ENCODE peak calls at places on chromosomes 13 and 19, in eight cellular contexts. F, Q, P, A, X, E, T and H are unnamed samples.

GRCh38 chr19:48962029-48962848 is 2.9 kb upstream of the FTL start:
- DNase-seq in E (no peak), T (no peak), A (peak), X (no peak), F (no peak), Q (peak), P (no peak), H (peak)

GRCh38 chr19:5261151-5261890 is 79.3 kb downstream of the PTPRS start:
- DNase-seq in F (no peak), P (no peak), Q (no peak), A (no peak), X (no peak), E (no peak), T (no peak), H (no peak)

GRCh38 chr19:13847033-13847899 is 29.7 kb upstream of the NANOS3 start:
- DNase-seq in F (peak), P (peak), Q (peak), X (no peak), E (peak), T (no peak), A (peak), H (no peak)

GRCh38 chr19:45598267-45599011 is 3.6 kb downstream of the GPR4 start:
- DNase-seq in T (no peak), P (peak), F (no peak), A (no peak), E (no peak), Q (no peak), X (no peak), H (no peak)

GRCh38 chr19:17687141-17687856 is 855 bp downstream of the UNC13A start:
- DNase-seq in X (no peak), P (peak), T (no peak), A (no peak), Q (peak), E (no peak), F (no peak), H (peak)

GRCh38 chr19:51292971-51293370 is 18.5 kb upstream of the IGLON5 start:
- DNase-seq in Q (no peak), X (no peak), T (no peak), F (no peak), A (no peak), E (no peak), P (no peak), H (no peak)

GRCh38 chr13:25839356-25839755 is 212.5 kb downstream of the SHISA2 start:
- DNase-seq in P (no peak), X (no peak), F (no peak), E (no peak), Q (no peak), A (no peak), T (no peak), H (no peak)

GRCh38 chr19:13164370-13165090 is 14.3 kb downstream of the IER2 start:
- DNase-seq in X (peak), A (peak), P (peak), T (no peak), Q (peak), F (peak), E (no peak), H (peak)

GRCh38 chr13:57527114-57527770 is 104.3 kb upstream of the PCDH17 start:
- DNase-seq in X (no peak), F (no peak), P (no peak), Q (no peak), A (no peak), E (no peak), T (no peak), H (no peak)

GRCh38 chr13:26971990-26972888 is 199.4 kb downstream of the USP12 start:
- DNase-seq in P (no peak), Q (peak), F (peak), X (peak), E (peak), T (no peak), A (peak), H (no peak)

GRCh38 chr19:33054623-33055022 is 10.1 kb downstream of the RHPN2 start:
- DNase-seq in X (no peak), A (no peak), P (no peak), F (no peak), Q (no peak), E (peak), T (no peak), H (peak)

GRCh38 chr13:83937579-83937978 is 55.3 kb upstream of the SLITRK1 start:
- DNase-seq in F (no peak), X (no peak), A (no peak), Q (no peak), T (no peak), E (no peak), P (no peak), H (no peak)

GRCh38 chr19:40322951-40323615 is 25.1 kb downstream of the C19orf47 start:
- DNase-seq in T (no peak), E (no peak), A (no peak), F (no peak), X (no peak), P (no peak), Q (no peak), H (no peak)

GRCh38 chr19:10271543-10272086 is 695 bp downstream of the ICAM1 start:
- DNase-seq in F (peak), P (peak), T (no peak), X (no peak), Q (peak), E (no peak), A (no peak), H (no peak)

GRCh38 chr13:59472134-59472533 is 691.6 kb downstream of the DIAPH3 start:
- DNase-seq in P (no peak), T (no peak), X (no peak), A (no peak), F (peak), Q (no peak), E (no peak), H (no peak)

GRCh38 chr13:21567714-21568113 is 36.3 kb downstream of the MICU2 start:
- DNase-seq in Q (peak), E (no peak), T (no peak), X (no peak), A (no peak), P (no peak), F (peak), H (no peak)

GRCh38 chr13:110216403-110217041 is 90.4 kb downstream of the COL4A1 start:
- DNase-seq in A (no peak), Q (no peak), X (no peak), T (no peak), P (no peak), F (peak), E (no peak), H (no peak)

GRCh38 chr19:33438016-33438671 is 64.6 kb downstream of the CEBPG start:
- DNase-seq in F (peak), X (no peak), E (no peak), Q (no peak), P (peak), T (no peak), A (no peak), H (peak)

GRCh38 chr19:44878119-44878865 is 12.8 kb upstream of the TOMM40 start:
- DNase-seq in F (no peak), A (no peak), E (no peak), Q (no peak), P (no peak), T (no peak), X (no peak), H (no peak)

GRCh38 chr19:11749751-11750150 is 11.0 kb upstream of the ZNF823 start:
- DNase-seq in P (no peak), A (no peak), Q (no peak), X (no peak), E (no peak), T (no peak), F (no peak), H (no peak)

GRCh38 chr19:10143700-10144099 is 24.0 kb upstream of the EIF3G start:
- DNase-seq in A (no peak), E (no peak), Q (no peak), F (no peak), T (no peak), X (no peak), P (no peak), H (no peak)

GRCh38 chr13:26425439-26426358 is 131.8 kb upstream of the WASF3 start:
- DNase-seq in Q (no peak), X (no peak), E (no peak), P (no peak), A (peak), T (no peak), F (peak), H (no peak)

GRCh38 chr19:48372904-48373303 is 8.7 kb downstream of the SYNGR4 start:
- DNase-seq in F (no peak), T (no peak), X (no peak), Q (no peak), A (no peak), E (no peak), P (peak), H (peak)

GRCh38 chr13:38730332-38730731 is 43.5 kb downstream of the FREM2 start:
- DNase-seq in X (no peak), A (no peak), F (no peak), E (no peak), T (no peak), P (no peak), Q (no peak), H (no peak)

GRCh38 chr13:59728896-59729545 is 434.7 kb downstream of the DIAPH3 start:
- DNase-seq in F (no peak), T (no peak), E (no peak), X (no peak), Q (no peak), A (no peak), P (peak), H (no peak)

GRCh38 chr13:92390217-92390616 is 836.4 kb upstream of the GPC6 start:
- DNase-seq in F (no peak), T (no peak), X (no peak), E (no peak), A (no peak), Q (no peak), P (no peak), H (no peak)
- TF ChIP-seq RAD21 in F (no peak), T (no peak), X (no peak), E (no peak), A (no peak), Q (no peak), P (no peak), H (no peak)

DNA sequence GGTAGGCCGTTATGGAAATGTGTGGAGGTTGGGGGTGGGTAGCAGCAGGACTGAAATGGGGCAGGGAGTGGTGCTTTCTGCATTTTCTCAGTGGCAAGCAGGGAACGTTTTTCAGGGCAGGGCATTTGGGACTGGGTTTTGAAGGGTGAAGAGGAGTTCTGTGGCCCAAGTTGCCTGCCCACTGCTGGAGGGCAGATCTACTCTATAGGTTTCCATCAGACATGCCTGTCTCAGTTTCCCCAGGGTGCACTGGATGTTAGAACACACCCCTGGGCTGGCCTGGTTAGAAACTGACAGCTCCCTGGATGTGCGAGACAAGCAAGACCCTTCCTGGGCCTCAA is 870 bp upstream of the GRIN3B start:
- DNase-seq in P (no peak), A (no peak), F (no peak), E (no peak), T (no peak), X (no peak), Q (no peak), H (no peak)
- TF ChIP-seq RAD21 in P (no peak), A (no peak), F (no peak), E (no peak), T (no peak), X (no peak), Q (no peak), H (no peak)

DNA sequence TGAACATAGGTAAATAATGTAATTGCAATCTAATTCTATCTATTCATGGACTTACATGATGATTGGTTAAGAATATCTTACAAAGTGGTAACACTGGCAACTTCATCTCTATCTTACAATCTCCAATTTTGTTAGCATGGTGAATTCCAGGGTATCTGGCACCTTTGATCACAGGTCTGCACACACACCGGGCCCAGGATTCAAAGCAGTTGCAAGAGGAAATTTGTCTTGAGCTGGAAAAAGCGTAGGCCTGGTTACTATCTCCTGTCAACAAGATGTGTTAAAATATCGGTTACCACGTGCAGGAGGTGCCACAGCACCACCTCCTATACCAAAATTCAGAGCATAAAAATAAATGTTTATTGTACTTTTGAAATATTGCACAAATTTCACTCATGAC is 2428.4 kb downstream of the PCDH9 start:
- DNase-seq in E (no peak), Q (no peak), X (no peak), F (no peak), T (no peak), A (no peak), P (no peak), H (no peak)
- TF ChIP-seq RAD21 in E (no peak), Q (no peak), X (no peak), F (no peak), T (no peak), A (no peak), P (no peak), H (no peak)

GRCh38 chr19:42563352-42564210 is 31.1 kb downstream of the CEACAM8 start:
- DNase-seq in Q (peak), T (no peak), E (peak), F (peak), P (peak), X (no peak), A (peak), H (peak)
- TF ChIP-seq RAD21 in Q (peak), T (peak), E (peak), F (peak), P (peak), X (peak), A (no peak), H (peak)

GRCh38 chr13:41842029-41842428 is 118.9 kb downstream of the VWA8 start:
- DNase-seq in F (peak), A (no peak), E (no peak), P (no peak), X (no peak), Q (no peak), T (no peak), H (no peak)
- TF ChIP-seq RAD21 in F (no peak), A (no peak), E (no peak), P (no peak), X (no peak), Q (no peak), T (no peak), H (no peak)

DNA sequence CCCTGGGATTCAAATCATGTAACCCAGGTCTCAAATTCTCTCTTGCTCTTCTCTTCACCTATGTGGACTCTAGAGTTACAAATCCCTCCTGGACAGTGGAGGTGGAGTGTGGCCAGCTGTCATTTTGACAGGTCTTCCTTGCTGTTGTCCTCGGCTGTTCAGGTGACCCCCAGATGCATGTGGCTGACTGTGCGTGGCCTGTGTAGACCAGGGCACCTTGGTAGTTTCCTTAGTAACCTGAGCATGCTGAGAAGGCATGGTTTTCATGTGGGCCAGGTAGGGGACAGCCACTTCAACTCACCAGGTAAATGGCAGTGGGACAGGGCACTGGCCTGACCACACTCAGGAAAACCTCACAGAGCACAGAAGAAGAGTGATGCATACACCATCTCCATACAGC is 155.0 kb upstream of the TSHZ3 start:
- DNase-seq in P (no peak), F (no peak), A (no peak), X (no peak), T (no peak), Q (no peak), E (no peak), H (no peak)
- TF ChIP-seq RAD21 in P (no peak), F (no peak), A (no peak), X (no peak), T (no peak), Q (no peak), E (no peak), H (no peak)

GRCh38 chr19:43784981-43785808 is 4.4 kb upstream of the KCNN4 start:
- DNase-seq in F (peak), A (peak), X (no peak), Q (peak), P (peak), E (peak), T (no peak), H (peak)
- TF ChIP-seq RAD21 in F (peak), A (peak), X (peak), Q (peak), P (peak), E (peak), T (peak), H (peak)

DNA sequence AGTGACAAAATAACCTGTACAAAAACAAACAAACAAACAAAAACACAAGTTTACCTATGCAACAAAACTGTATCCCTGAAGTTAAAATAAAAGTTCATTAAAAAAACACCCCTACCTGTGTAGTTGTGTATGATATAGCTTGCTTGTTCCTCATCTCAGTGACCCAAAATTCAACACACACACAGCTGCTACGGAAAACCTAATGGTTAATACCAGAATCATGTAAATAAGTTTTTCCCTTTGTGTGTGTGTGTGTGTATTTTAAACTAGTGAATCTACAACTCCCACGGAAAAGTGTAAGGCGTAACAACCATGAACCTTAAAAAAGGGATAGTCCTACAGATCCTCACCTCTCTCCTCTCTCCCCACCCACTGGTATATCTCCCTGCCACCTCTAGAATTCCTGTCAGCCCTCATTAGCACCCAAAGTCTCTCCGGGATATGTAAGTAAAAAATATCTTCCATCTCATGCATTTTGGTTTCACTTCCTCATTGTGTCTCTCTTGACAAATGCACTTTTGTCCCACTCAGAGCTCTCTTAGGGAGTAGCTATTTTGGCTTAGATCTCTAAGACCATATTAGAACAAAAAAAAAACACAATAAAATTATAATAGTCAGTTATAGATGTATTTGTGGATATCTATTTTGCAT is 2236.5 kb downstream of the PCDH9 start:
- DNase-seq in X (no peak), T (peak), P (no peak), A (no peak), E (no peak), Q (no peak), F (no peak), H (no peak)
- TF ChIP-seq RAD21 in X (no peak), T (no peak), P (no peak), A (no peak), E (no peak), Q (no peak), F (no peak), H (no peak)

GRCh38 chr13:99237981-99238662 is 20.1 kb downstream of the GPR18 start:
- DNase-seq in P (no peak), A (no peak), T (no peak), F (no peak), Q (no peak), E (no peak), X (no peak), H (no peak)
- TF ChIP-seq RAD21 in P (no peak), A (no peak), T (no peak), F (no peak), Q (no peak), E (no peak), X (no peak), H (no peak)

GRCh38 chr13:105573134-105573533 is 962.3 kb downstream of the EFNB2 start:
- DNase-seq in A (no peak), P (no peak), F (no peak), X (no peak), E (no peak), T (no peak), Q (no peak), H (no peak)
- TF ChIP-seq RAD21 in A (no peak), P (no peak), F (no peak), X (no peak), E (no peak), T (no peak), Q (no peak), H (no peak)